ENCODE peak calls at places on chromosomes 13 and 19, in four cellular contexts. D is uterus, Y is natural killer cell, C is foreskin fibroblast. I is an unnamed sample.

GRCh38 chr19:42512743-42513304 is 15.5 kb downstream of the CEACAM1 start:
- DNase-seq in C (no peak), D (no peak), Y (no peak), I (no peak)

GRCh38 chr19:18858906-18859646 is 27.3 kb downstream of the UPF1 start:
- DNase-seq in D (no peak), C (no peak), Y (no peak), I (no peak)

GRCh38 chr19:46731007-46731501 is 14.1 kb upstream of the PRKD2 start:
- DNase-seq in D (no peak), C (peak), Y (no peak), I (no peak)

GRCh38 chr13:79405501-79405830 is 589 bp downstream of the RBM26 start:
- DNase-seq in Y (no peak), C (no peak), D (no peak), I (no peak)

GRCh38 chr19:35995655-35995993 is 636 bp downstream of the SDHAF1 start:
- DNase-seq in D (peak), Y (peak), C (peak), I (no peak)

GRCh38 chr13:110626510-110626909 is 11.2 kb downstream of the NAXD start:
- DNase-seq in D (no peak), C (no peak), Y (no peak), I (no peak)

GRCh38 chr13:59281453-59281852 is 882.3 kb downstream of the DIAPH3 start:
- DNase-seq in D (no peak), Y (no peak), C (no peak), I (no peak)

GRCh38 chr13:25910243-25910642 is 141.6 kb downstream of the SHISA2 start:
- DNase-seq in Y (no peak), C (no peak), D (no peak), I (no peak)

GRCh38 chr19:32910874-32911273 is 41.3 kb upstream of the SLC7A9 start:
- DNase-seq in D (no peak), Y (no peak), C (no peak), I (no peak)

GRCh38 chr19:38644719-38645118 is 2.7 kb upstream of the ACTN4 start:
- DNase-seq in D (no peak), C (no peak), Y (no peak), I (no peak)

GRCh38 chr13:29081036-29081435 is 260.9 kb downstream of the MTUS2 start:
- DNase-seq in D (no peak), C (no peak), Y (no peak), I (no peak)

GRCh38 chr19:43780706-43781525 is at the start of gene KCNN4:
- DNase-seq in D (no peak), Y (no peak), C (peak), I (no peak)

GRCh38 chr19:19600793-19601346 is 17.6 kb downstream of the PBX4 start:
- DNase-seq in C (no peak), D (no peak), Y (no peak), I (no peak)

GRCh38 chr13:105994340-105994739 is 541.1 kb downstream of the EFNB2 start:
- DNase-seq in Y (no peak), D (no peak), C (no peak), I (no peak)

GRCh38 chr13:25678398-25678797 is 306.6 kb downstream of the ATP8A2 start:
- DNase-seq in D (no peak), Y (no peak), C (no peak), I (no peak)

GRCh38 chr19:47377208-47377701 is 28.1 kb downstream of the DHX34 start:
- DNase-seq in C (no peak), D (no peak), Y (no peak), I (no peak)

GRCh38 chr19:9786342-9786741 is 17.8 kb upstream of the ZNF846 start:
- DNase-seq in Y (no peak), C (no peak), D (no peak), I (no peak)

DNA sequence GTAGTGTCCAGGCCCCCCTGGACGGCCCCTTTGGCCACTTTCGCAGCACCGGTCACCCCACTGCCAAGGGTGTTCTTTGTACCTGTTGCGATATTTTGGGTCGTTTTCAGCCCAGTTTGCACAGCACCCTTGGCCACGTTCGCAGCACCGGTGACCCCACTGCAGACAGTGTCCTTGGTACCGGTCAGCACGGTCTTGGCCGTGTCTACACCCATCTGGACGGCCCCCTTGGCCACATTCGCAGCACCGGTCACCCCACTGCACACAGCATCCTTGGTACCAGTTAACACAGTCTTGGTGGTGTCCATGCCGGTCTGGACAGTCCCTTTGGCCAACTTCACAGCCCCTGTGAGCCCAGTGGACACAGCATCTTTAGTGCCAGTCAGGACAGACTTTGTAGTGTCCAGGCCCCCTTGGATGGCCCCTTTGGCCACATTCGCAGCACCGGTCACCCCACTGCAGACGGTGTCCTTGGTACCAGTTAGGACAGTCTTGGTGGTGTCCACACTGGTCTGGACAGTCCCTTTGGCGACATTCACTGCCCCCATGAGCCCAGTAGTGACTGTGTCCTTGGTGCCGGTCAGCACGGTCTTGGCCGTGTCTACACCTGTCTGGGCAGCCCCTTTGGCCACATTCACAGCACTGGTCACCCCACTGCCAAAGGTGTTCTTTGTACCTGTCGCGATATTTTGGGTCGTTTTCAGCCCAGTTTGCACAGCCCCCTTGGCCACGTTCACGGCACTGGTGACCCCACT is 6.8 kb downstream of the PLIN4 start:
- DNase-seq in D (no peak), C (no peak), Y (no peak), I (no peak)
- TF ChIP-seq CTCF in D (no peak), C (no peak), Y (no peak), I (no peak)

GRCh38 chr19:17303167-17303939 is at the start of gene ABHD8:
- DNase-seq in Y (peak), D (peak), C (peak), I (peak)
- TF ChIP-seq CTCF in Y (peak), D (peak), C (peak), I (peak)

GRCh38 chr13:32031025-32031814 is at the start of gene FRY:
- DNase-seq in C (peak), D (peak), Y (peak), I (peak)
- TF ChIP-seq CTCF in C (peak), D (no peak), Y (no peak), I (no peak)

GRCh38 chr13:49443689-49444516 is at the start of the genes CAB39L and SETDB2:
- DNase-seq in D (peak), Y (peak), C (peak), I (peak)
- TF ChIP-seq CTCF in D (peak), Y (no peak), C (peak), I (peak)

GRCh38 chr19:927044-927706 is 1.3 kb downstream of the ARID3A start:
- DNase-seq in Y (no peak), C (peak), D (peak), I (no peak)

GRCh38 chr19:925912-926594 is at the start of gene ARID3A:
- DNase-seq in D (no peak), Y (no peak), C (no peak), I (no peak)

GRCh38 chr19:926595-927043 is 784 bp downstream of the ARID3A start:
- DNase-seq in Y (peak), D (peak), C (peak), I (no peak)

GRCh38 chr19:923551-924211 is 2.2 kb upstream of the ARID3A start:
- DNase-seq in C (no peak), Y (no peak), D (no peak), I (no peak)

GRCh38 chr19:925087-925911 is 536 bp upstream of the ARID3A start:
- DNase-seq in D (peak), Y (peak), C (peak), I (peak)
- TF ChIP-seq CTCF in D (peak), Y (no peak), C (no peak), I (peak)

DNA sequence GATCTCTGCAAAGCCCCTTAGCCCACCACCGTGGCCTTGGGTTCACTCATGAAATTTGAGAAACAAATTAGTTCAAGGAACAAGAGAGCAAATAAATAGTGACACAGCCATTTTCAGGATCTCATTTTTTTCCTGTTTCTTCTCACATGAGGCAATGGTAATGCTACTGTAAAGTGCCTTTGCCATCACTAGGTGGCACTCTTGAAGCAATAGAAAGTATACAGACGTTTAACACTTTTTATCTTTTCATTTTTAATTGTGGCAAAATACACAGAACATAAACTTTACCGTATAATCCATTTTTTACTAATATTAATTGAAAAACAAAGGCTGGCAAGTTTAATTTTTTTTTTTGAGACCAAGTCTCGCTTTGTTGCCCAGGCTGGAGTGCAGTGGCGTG is 76.9 kb upstream of the ZNF835 start:
- DNase-seq in D (no peak), Y (no peak), C (peak), I (no peak)
- TF ChIP-seq CTCF in D (peak), Y (no peak), C (peak), I (no peak)

GRCh38 chr13:44116562-44117315 is 237.0 kb downstream of the LACC1 start:
- DNase-seq in D (no peak), C (peak), Y (no peak), I (no peak)
- TF ChIP-seq CTCF in D (no peak), C (no peak), Y (peak), I (no peak)

DNA sequence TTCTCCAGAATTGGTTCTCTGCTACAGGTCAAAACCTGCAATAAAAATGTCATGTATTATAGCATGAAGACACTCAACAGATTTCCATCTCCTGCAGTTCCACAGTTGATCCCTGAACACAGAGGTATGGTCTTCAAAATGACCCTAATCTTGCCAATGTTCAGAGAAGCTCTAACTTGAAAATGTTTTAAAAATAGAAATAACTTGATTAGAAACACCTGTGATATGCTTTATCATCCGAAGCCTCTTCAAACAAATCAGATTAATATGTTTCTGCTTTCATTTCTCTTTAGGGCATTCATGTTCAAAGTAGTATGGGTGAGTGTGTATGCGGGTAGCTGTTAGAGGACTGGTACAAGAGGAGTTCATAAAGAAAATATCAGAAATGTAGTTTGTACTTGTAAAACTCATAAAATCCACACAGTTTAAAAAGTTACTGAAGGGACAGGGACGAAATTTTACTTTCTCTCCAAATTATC is 60.4 kb downstream of the KCNRG start:
- DNase-seq in D (no peak), C (peak), Y (no peak), I (no peak)
- TF ChIP-seq CTCF in D (no peak), C (no peak), Y (no peak), I (no peak)